ENCODE peak calls at places on chromosomes 7 and 10, in nine cellular contexts. One of them, this sample, is unnamed.

GRCh38 chr7:128215739-128216138 is 25.3 kb upstream of the LEP start:
- DNase-seq in ovary: no peak
- DNase-seq in A549: no peak
- DNase-seq in lung microvascular endothelial cell: no peak
- DNase-seq in heart left ventricle: no peak
- DNase-seq in germinal center: no peak
- DNase-seq in Peyer's patch: no peak
- DNase-seq in stimulated activated CD8-positive, alpha-beta memory T cell treated with anti-CD3 and anti-CD28 coated beads, Interleukin-7, amount 100 ng/mL, for 1 hour: no peak
- DNase-seq in astrocyte of the cerebellum: no peak
- DNase-seq in this sample: peak; percentile 57

GRCh38 chr10:129741978-129742741 is 221.9 kb downstream of the EBF3 start:
- DNase-seq in Peyer's patch: peak; percentile 6
- DNase-seq in ovary: no peak
- DNase-seq in heart left ventricle: no peak
- DNase-seq in stimulated activated CD8-positive, alpha-beta memory T cell treated with anti-CD3 and anti-CD28 coated beads, Interleukin-7, amount 100 ng/mL, for 1 hour: no peak
- DNase-seq in lung microvascular endothelial cell: no peak
- DNase-seq in astrocyte of the cerebellum: no peak
- DNase-seq in A549: no peak
- DNase-seq in germinal center: no peak
- DNase-seq in this sample: no peak

GRCh38 chr10:91103384-91104184 is 116.9 kb upstream of the PCGF5 start:
- DNase-seq in Peyer's patch: no peak
- DNase-seq in lung microvascular endothelial cell: no peak
- DNase-seq in astrocyte of the cerebellum: no peak
- DNase-seq in ovary: no peak
- DNase-seq in A549: no peak
- DNase-seq in stimulated activated CD8-positive, alpha-beta memory T cell treated with anti-CD3 and anti-CD28 coated beads, Interleukin-7, amount 100 ng/mL, for 1 hour: no peak
- DNase-seq in germinal center: peak; percentile 48
- DNase-seq in heart left ventricle: no peak
- DNase-seq in this sample: no peak

GRCh38 chr10:71727429-71728217 is 8.0 kb upstream of the C10orf105 start:
- DNase-seq in A549: peak; percentile 42
- DNase-seq in Peyer's patch: peak; percentile 70
- DNase-seq in heart left ventricle: peak; percentile 73
- DNase-seq in germinal center: peak; percentile 66
- DNase-seq in lung microvascular endothelial cell: no peak
- DNase-seq in stimulated activated CD8-positive, alpha-beta memory T cell treated with anti-CD3 and anti-CD28 coated beads, Interleukin-7, amount 100 ng/mL, for 1 hour: peak; percentile 41
- DNase-seq in ovary: peak; percentile 86
- DNase-seq in astrocyte of the cerebellum: no peak
- DNase-seq in this sample: peak; percentile 15

GRCh38 chr7:631291-631711 is 95.2 kb upstream of the DNAAF5 start:
- DNase-seq in lung microvascular endothelial cell: no peak
- DNase-seq in astrocyte of the cerebellum: no peak
- DNase-seq in stimulated activated CD8-positive, alpha-beta memory T cell treated with anti-CD3 and anti-CD28 coated beads, Interleukin-7, amount 100 ng/mL, for 1 hour: no peak
- DNase-seq in Peyer's patch: no peak
- DNase-seq in germinal center: no peak
- DNase-seq in heart left ventricle: no peak
- DNase-seq in ovary: no peak
- DNase-seq in A549: no peak
- DNase-seq in this sample: no peak

GRCh38 chr10:107264742-107265141 is 100.2 kb upstream of the SORCS1 start:
- DNase-seq in heart left ventricle: no peak
- DNase-seq in astrocyte of the cerebellum: no peak
- DNase-seq in A549: no peak
- DNase-seq in germinal center: no peak
- DNase-seq in Peyer's patch: no peak
- DNase-seq in stimulated activated CD8-positive, alpha-beta memory T cell treated with anti-CD3 and anti-CD28 coated beads, Interleukin-7, amount 100 ng/mL, for 1 hour: no peak
- DNase-seq in ovary: no peak
- DNase-seq in lung microvascular endothelial cell: no peak
- DNase-seq in this sample: no peak

GRCh38 chr10:92222603-92223275 is 68.1 kb downstream of the CPEB3 start:
- DNase-seq in germinal center: no peak
- DNase-seq in stimulated activated CD8-positive, alpha-beta memory T cell treated with anti-CD3 and anti-CD28 coated beads, Interleukin-7, amount 100 ng/mL, for 1 hour: no peak
- DNase-seq in astrocyte of the cerebellum: peak; percentile 19
- DNase-seq in Peyer's patch: no peak
- DNase-seq in A549: no peak
- DNase-seq in ovary: no peak
- DNase-seq in heart left ventricle: no peak
- DNase-seq in lung microvascular endothelial cell: peak; percentile 64
- DNase-seq in this sample: peak; percentile 53

GRCh38 chr7:4257390-4258111 is 424.5 kb upstream of the FOXK1 start:
- DNase-seq in ovary: no peak
- DNase-seq in stimulated activated CD8-positive, alpha-beta memory T cell treated with anti-CD3 and anti-CD28 coated beads, Interleukin-7, amount 100 ng/mL, for 1 hour: no peak
- DNase-seq in astrocyte of the cerebellum: no peak
- DNase-seq in heart left ventricle: no peak
- DNase-seq in Peyer's patch: no peak
- DNase-seq in lung microvascular endothelial cell: no peak
- DNase-seq in germinal center: no peak
- DNase-seq in A549: no peak
- DNase-seq in this sample: no peak

GRCh38 chr7:27198871-27199801 is 755 bp downstream of the HOXA13 start:
- DNase-seq in lung microvascular endothelial cell: no peak
- DNase-seq in ovary: no peak
- DNase-seq in stimulated activated CD8-positive, alpha-beta memory T cell treated with anti-CD3 and anti-CD28 coated beads, Interleukin-7, amount 100 ng/mL, for 1 hour: no peak
- DNase-seq in Peyer's patch: peak; percentile 56
- DNase-seq in heart left ventricle: no peak
- DNase-seq in A549: peak; percentile 57
- DNase-seq in astrocyte of the cerebellum: no peak
- DNase-seq in germinal center: no peak
- DNase-seq in this sample: no peak

GRCh38 chr10:82796510-82796909 is 921.5 kb downstream of the NRG3 start:
- DNase-seq in A549: no peak
- DNase-seq in lung microvascular endothelial cell: no peak
- DNase-seq in germinal center: no peak
- DNase-seq in stimulated activated CD8-positive, alpha-beta memory T cell treated with anti-CD3 and anti-CD28 coated beads, Interleukin-7, amount 100 ng/mL, for 1 hour: no peak
- DNase-seq in heart left ventricle: no peak
- DNase-seq in ovary: no peak
- DNase-seq in astrocyte of the cerebellum: no peak
- DNase-seq in Peyer's patch: no peak
- DNase-seq in this sample: peak; percentile 22

GRCh38 chr7:25861704-25862253 is 290.2 kb upstream of the NFE2L3 start:
- DNase-seq in ovary: no peak
- DNase-seq in germinal center: no peak
- DNase-seq in lung microvascular endothelial cell: no peak
- DNase-seq in heart left ventricle: no peak
- DNase-seq in stimulated activated CD8-positive, alpha-beta memory T cell treated with anti-CD3 and anti-CD28 coated beads, Interleukin-7, amount 100 ng/mL, for 1 hour: no peak
- DNase-seq in A549: no peak
- DNase-seq in astrocyte of the cerebellum: no peak
- DNase-seq in Peyer's patch: no peak
- DNase-seq in this sample: no peak

This sample was measured in astrocyte of the hippocampus.